ENCODE peak calls at places on chromosomes 6 and 20, in ten cellular contexts. E is uterus, T is body of pancreas, L is spleen, A is HCT116, F is heart left ventricle, U is A549, Y is prostate gland, W is lower leg skin, V is tibial nerve. G is an unnamed sample.

GRCh38 chr6:119620846-119621570 is 271.4 kb upstream of the MAN1A1 start:
- DNase-seq in E (no peak), T (no peak), L (no peak), A (peak), F (no peak), U (no peak), Y (no peak), W (no peak), V (no peak), G (peak)

GRCh38 chr20:2006452-2007381 is 12.9 kb upstream of the PDYN start:
- DNase-seq in E (no peak), T (no peak), L (no peak), A (peak), F (no peak), U (no peak), Y (no peak), W (no peak), V (no peak), G (peak)

GRCh38 chr6:156988276-156989158 is 211.3 kb downstream of the ARID1B start:
- DNase-seq in E (no peak), T (no peak), L (no peak), A (no peak), F (no peak), U (no peak), Y (no peak), W (no peak), V (no peak), G (no peak)

GRCh38 chr6:11769244-11769643 is 9.4 kb downstream of the ADTRP start:
- DNase-seq in E (no peak), T (no peak), L (no peak), A (no peak), F (no peak), U (no peak), Y (no peak), W (no peak), V (no peak), G (peak)

GRCh38 chr20:1264727-1265126 is 1.4 kb upstream of the SNPH start:
- DNase-seq in E (no peak), T (no peak), L (no peak), A (no peak), F (no peak), U (no peak), Y (no peak), W (no peak), V (no peak), G (no peak)

GRCh38 chr6:50819906-50820589 is 1.4 kb downstream of the TFAP2B start:
- DNase-seq in E (no peak), T (no peak), L (no peak), A (no peak), F (no peak), U (no peak), Y (no peak), W (peak), V (no peak), G (no peak)

GRCh38 chr6:114000066-114000465 is 29.1 kb upstream of the HDAC2 start:
- DNase-seq in E (no peak), T (no peak), L (no peak), A (no peak), F (no peak), U (no peak), Y (no peak), W (no peak), V (no peak), G (no peak)

GRCh38 chr6:5730586-5731263 is 276.0 kb downstream of the NRN1 start:
- DNase-seq in E (peak), T (no peak), L (no peak), A (no peak), F (no peak), U (no peak), Y (no peak), W (no peak), V (no peak), G (no peak)

GRCh38 chr6:31702421-31702818 is 704 bp downstream of the ABHD16A start:
- DNase-seq in E (no peak), T (no peak), L (no peak), A (no peak), F (peak), U (no peak), Y (no peak), W (no peak), V (no peak), G (no peak)

GRCh38 chr6:157821342-157822033 is 1.6 kb upstream of the SNX9 start:
- DNase-seq in E (no peak), T (no peak), L (no peak), A (no peak), F (no peak), U (no peak), Y (no peak), W (no peak), V (no peak), G (no peak)

GRCh38 chr20:11166716-11167115 is 492.9 kb upstream of the JAG1 start:
- DNase-seq in E (no peak), T (no peak), L (no peak), A (no peak), F (no peak), U (no peak), Y (no peak), W (no peak), V (no peak), G (no peak)

GRCh38 chr6:136115941-136116340 is 134.2 kb downstream of the MTFR2 start:
- DNase-seq in E (no peak), T (no peak), L (no peak), A (no peak), F (no peak), U (no peak), Y (no peak), W (no peak), V (no peak), G (no peak)

GRCh38 chr6:91653954-91654843 is 1067.3 kb upstream of the MAP3K7 start:
- DNase-seq in E (no peak), T (no peak), L (no peak), A (no peak), F (no peak), U (no peak), Y (no peak), W (no peak), V (no peak), G (no peak)

GRCh38 chr6:44457606-44458005 is 70.1 kb downstream of the CDC5L start:
- DNase-seq in E (no peak), T (no peak), L (no peak), A (no peak), F (no peak), U (no peak), Y (no peak), W (no peak), V (no peak), G (no peak)

GRCh38 chr6:30759575-30760239 is 15.4 kb upstream of the IER3 start:
- DNase-seq in E (no peak), T (no peak), L (no peak), A (no peak), F (no peak), U (peak), Y (no peak), W (no peak), V (no peak), G (no peak)

GRCh38 chr20:53801609-53802370 is 208.2 kb upstream of the ZNF217 start:
- DNase-seq in E (no peak), T (no peak), L (no peak), A (no peak), F (no peak), U (no peak), Y (no peak), W (no peak), V (no peak), G (no peak)

GRCh38 chr6:72250664-72251063 is 364.3 kb downstream of the RIMS1 start:
- DNase-seq in E (no peak), T (no peak), L (no peak), A (no peak), F (no peak), U (no peak), Y (no peak), W (no peak), V (no peak), G (no peak)

GRCh38 chr6:93176070-93176469 is 243.3 kb downstream of the EPHA7 start:
- DNase-seq in E (no peak), T (no peak), L (no peak), A (no peak), F (no peak), U (no peak), Y (no peak), W (no peak), V (no peak), G (no peak)

GRCh38 chr6:29723666-29724588 is 693 bp downstream of the HLA-F start:
- DNase-seq in E (peak), T (peak), L (peak), A (no peak), F (peak), U (no peak), Y (peak), W (peak), V (peak), G (no peak)

GRCh38 chr6:44446626-44447297 is 59.3 kb downstream of the CDC5L start:
- DNase-seq in E (no peak), T (no peak), L (no peak), A (no peak), F (no peak), U (no peak), Y (no peak), W (no peak), V (no peak), G (no peak)

GRCh38 chr6:5619249-5619648 is 357.9 kb downstream of the FARS2 start:
- DNase-seq in E (no peak), T (no peak), L (peak), A (no peak), F (no peak), U (no peak), Y (no peak), W (no peak), V (no peak), G (no peak)

GRCh38 chr6:12548526-12548925 is 168.0 kb upstream of the PHACTR1 start:
- DNase-seq in E (no peak), T (no peak), L (no peak), A (no peak), F (no peak), U (no peak), Y (no peak), W (no peak), V (no peak), G (no peak)

DNA sequence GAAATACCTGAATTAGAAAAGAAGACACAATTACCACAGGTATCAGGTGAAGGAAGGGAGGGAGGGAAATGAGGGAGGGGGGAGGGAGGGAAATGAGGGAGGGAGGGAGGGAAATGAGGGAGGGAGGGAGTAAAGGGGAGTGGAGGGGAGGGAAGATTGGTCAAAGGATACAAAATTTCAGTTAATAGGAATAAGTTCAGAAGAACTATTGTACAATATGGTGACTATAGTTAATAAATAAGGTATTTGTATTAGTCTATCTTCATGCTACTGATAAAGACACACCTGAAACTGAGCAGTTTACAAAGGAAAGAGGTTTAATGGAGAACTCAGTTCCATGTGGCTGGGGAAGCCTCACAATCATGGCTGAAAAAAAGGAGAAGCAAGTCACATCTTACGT is 185.7 kb downstream of the EYA2 start:
- DNase-seq in E (no peak), T (no peak), L (no peak), A (no peak), F (no peak), U (no peak), Y (no peak), W (no peak), V (no peak), G (no peak)
- TF ChIP-seq POLR2A in E (no peak), T (no peak), L (no peak), A (no peak), F (no peak), U (no peak), Y (no peak), W (no peak), V (no peak), G (no peak)

DNA sequence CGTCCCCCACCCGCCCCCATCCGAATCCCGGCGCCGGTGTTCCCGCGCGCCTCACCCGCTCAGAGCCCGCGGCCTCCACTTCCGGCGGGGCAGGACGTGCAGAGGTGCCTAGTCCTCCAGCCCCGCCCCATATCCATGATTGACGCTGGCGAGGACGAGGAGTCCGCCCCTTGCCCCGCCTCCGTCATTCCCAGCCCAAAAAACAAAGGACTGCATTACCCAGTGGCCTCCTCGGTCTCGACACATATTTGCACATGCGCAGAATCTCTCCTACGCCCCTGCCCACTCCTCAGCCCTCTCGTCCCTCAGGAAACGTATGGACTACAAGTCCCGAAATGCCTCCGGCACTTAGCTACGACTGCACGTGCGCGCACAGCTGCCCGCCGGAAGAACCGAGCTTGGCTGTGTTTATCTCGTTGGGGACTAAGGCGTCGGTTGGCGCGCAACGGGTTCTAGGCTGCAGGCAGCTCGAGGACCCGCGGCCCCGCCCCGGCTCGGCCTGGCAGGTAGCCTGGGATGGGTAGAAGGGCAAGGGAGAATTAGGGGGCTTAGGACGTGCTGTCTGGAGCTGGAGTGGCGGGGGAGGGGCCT is at the start of the genes KLHDC3 and MEA1:
- DNase-seq in E (peak), T (peak), L (peak), A (peak), F (peak), U (peak), Y (peak), W (peak), V (peak), G (peak)
- TF ChIP-seq POLR2A in E (peak), T (no peak), L (no peak), A (peak), F (peak), U (peak), Y (peak), W (no peak), V (peak), G (peak)

GRCh38 chr20:44355503-44356352 is at the start of gene HNF4A:
- DNase-seq in E (no peak), T (peak), L (no peak), A (no peak), F (no peak), U (peak), Y (no peak), W (no peak), V (no peak), G (no peak)
- TF ChIP-seq POLR2A in E (no peak), T (peak), L (no peak), A (no peak), F (no peak), U (peak), Y (no peak), W (no peak), V (no peak), G (no peak)

GRCh38 chr6:45970326-45970725 is 45.3 kb downstream of the CLIC5 start:
- DNase-seq in E (no peak), T (no peak), L (no peak), A (no peak), F (no peak), U (no peak), Y (no peak), W (no peak), V (no peak), G (no peak)
- TF ChIP-seq POLR2A in E (no peak), T (no peak), L (no peak), A (no peak), F (no peak), U (no peak), Y (no peak), W (no peak), V (no peak), G (no peak)

DNA sequence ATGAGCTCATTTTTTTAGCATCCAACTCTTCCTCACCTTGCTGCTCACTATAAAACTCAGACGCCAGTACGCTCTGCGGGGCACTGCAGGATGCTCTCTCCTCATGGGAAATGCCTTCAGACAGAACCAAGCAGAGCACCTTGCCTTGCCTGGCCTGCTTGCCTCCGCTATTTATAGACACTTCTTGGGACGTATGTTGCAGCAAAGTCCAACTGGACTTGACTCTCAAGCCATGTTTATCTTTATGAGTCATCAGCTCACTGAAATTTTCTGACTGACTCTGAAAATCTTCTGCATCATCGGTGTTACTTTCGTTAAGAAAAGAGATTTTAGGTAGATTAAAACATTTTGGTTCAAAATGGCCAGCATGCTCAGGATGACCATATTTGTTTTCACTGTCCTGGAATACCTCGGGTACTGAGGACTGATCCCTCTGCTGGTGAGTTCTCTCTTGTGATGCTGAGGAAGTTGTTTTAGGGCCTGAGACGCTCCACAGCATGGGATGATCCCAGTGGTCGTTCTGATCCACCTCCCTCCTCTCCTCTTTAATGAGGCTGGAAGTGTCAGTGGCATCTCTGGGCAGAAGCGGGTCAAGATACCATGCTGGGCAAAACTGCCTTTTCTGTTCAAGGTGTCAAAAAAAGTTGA is 204.5 kb downstream of the KIF16B start:
- DNase-seq in E (no peak), T (no peak), L (no peak), A (no peak), F (no peak), U (peak), Y (no peak), W (no peak), V (no peak), G (no peak)
- TF ChIP-seq POLR2A in E (no peak), T (no peak), L (no peak), A (no peak), F (no peak), U (no peak), Y (no peak), W (no peak), V (no peak), G (no peak)

GRCh38 chr6:105985816-105986632 is 100.1 kb upstream of the PRDM1 start:
- DNase-seq in E (no peak), T (no peak), L (peak), A (no peak), F (no peak), U (no peak), Y (no peak), W (no peak), V (no peak), G (no peak)
- TF ChIP-seq POLR2A in E (no peak), T (no peak), L (no peak), A (no peak), F (no peak), U (no peak), Y (no peak), W (no peak), V (no peak), G (no peak)

GRCh38 chr6:49646942-49647341 is 10.3 kb upstream of the RHAG start:
- DNase-seq in E (no peak), T (no peak), L (no peak), A (no peak), F (no peak), U (no peak), Y (no peak), W (no peak), V (no peak), G (no peak)

GRCh38 chr6:49649982-49650381 is 13.3 kb upstream of the RHAG start:
- DNase-seq in E (no peak), T (no peak), L (no peak), A (no peak), F (no peak), U (no peak), Y (no peak), W (no peak), V (no peak), G (no peak)

GRCh38 chr6:49646130-49646824 is 9.6 kb upstream of the RHAG start:
- DNase-seq in E (no peak), T (no peak), L (no peak), A (no peak), F (no peak), U (no peak), Y (no peak), W (no peak), V (no peak), G (no peak)

GRCh38 chr6:49645139-49645538 is 8.5 kb upstream of the RHAG start:
- DNase-seq in E (no peak), T (no peak), L (no peak), A (no peak), F (no peak), U (no peak), Y (no peak), W (no peak), V (no peak), G (no peak)

GRCh38 chr6:49647470-49647869 is 10.8 kb upstream of the RHAG start:
- DNase-seq in E (no peak), T (no peak), L (no peak), A (no peak), F (no peak), U (no peak), Y (no peak), W (no peak), V (no peak), G (no peak)
- TF ChIP-seq POLR2A in E (no peak), T (no peak), L (no peak), A (no peak), F (no peak), U (no peak), Y (no peak), W (no peak), V (no peak), G (no peak)

DNA sequence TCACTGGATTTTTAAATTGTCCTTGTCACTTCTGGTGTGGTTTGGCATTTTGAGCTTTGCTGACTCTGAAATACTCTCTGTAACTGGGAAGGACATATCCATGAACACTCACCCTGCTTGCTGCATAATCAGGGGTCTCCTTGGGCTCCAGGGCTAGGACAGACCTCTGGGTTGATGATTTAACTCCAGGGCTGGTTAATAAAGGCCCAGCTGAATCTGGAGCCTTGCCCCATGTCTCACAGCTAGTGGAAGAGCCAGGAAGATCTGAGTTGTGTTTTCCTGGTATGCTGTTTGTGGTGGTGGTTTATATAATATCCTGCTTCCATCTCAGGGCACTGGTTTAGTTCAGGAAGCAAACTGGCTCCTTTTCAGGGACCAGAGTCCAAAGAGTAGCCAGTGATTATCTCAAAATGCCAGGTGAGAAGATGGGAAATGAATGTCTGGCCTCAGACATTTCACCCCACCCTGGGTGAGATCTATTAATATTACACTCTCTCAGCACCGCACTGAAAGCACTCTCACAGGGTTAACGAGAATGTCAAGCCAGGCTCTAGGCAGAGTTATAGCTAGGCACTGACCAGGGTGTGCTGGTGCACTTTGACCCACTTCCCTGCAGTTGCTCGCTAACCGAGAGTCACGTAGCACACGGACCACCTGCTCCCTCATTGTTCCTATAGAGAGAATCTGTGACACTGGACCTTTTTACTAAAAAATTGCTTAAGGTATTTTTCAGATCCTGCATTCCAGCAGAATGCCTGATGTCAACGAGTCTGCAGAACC is 90.1 kb upstream of the SLC22A16 start:
- DNase-seq in E (no peak), T (no peak), L (no peak), A (no peak), F (no peak), U (no peak), Y (no peak), W (no peak), V (no peak), G (no peak)
- TF ChIP-seq POLR2A in E (no peak), T (no peak), L (no peak), A (no peak), F (no peak), U (no peak), Y (no peak), W (no peak), V (no peak), G (no peak)

DNA sequence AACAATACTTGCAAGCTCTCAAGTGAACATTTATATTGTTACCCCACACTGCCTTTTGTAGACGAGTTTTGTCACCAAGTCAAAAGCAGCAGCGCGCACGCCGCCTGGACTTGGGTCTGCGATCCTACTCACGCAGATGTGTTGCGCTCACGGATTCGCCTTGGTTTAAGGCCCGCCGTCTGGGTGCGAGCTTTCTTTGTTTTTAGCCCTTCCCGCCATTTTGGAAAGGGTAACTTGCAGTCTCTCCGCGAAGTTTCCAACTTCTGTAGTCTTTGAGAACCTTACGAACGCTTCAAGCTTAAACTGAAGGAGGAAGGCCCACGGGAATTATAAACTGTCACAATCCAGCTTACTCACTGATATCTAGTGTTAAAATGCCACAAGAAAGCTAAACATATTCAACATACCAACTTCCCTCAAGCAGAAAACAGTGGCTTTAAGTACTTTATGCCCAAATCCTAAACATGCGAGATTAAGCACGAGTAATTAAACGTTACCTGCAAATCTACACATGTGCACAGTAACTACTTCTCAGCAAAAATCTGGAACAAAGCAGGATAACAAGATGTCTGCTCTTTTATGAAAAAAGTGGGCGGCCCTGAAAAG is 80.4 kb upstream of the BTN3A2 start:
- DNase-seq in E (peak), T (peak), L (peak), A (no peak), F (peak), U (no peak), Y (peak), W (peak), V (no peak), G (no peak)
- TF ChIP-seq POLR2A in E (peak), T (no peak), L (no peak), A (no peak), F (no peak), U (peak), Y (no peak), W (no peak), V (no peak), G (peak)